ENCODE peak calls at places on chromosomes 12 and 14, in six cellular contexts. One of them, this sample, is unnamed.

GRCh38 chr14:104037903-104038302 is 47.6 kb upstream of the ASPG start:
- ATAC-seq in GM12878: no peak
- ATAC-seq in K562: no peak
- ATAC-seq in HepG2: no peak
- ATAC-seq in upper lobe of left lung: no peak
- ATAC-seq in A549: no peak
- ATAC-seq in this sample: no peak

GRCh38 chr12:94103986-94104385 is 44.4 kb upstream of the PLXNC1 start:
- ATAC-seq in GM12878: no peak
- ATAC-seq in HepG2: no peak
- ATAC-seq in A549: no peak
- ATAC-seq in K562: no peak
- ATAC-seq in upper lobe of left lung: no peak
- ATAC-seq in this sample: no peak

GRCh38 chr12:57461904-57462306 is 2.3 kb downstream of the GLI1 start:
- ATAC-seq in HepG2: no peak
- ATAC-seq in upper lobe of left lung: no peak
- ATAC-seq in A549: peak; percentile 12
- ATAC-seq in K562: no peak
- ATAC-seq in GM12878: no peak
- ATAC-seq in this sample: peak; percentile 3

GRCh38 chr14:56244138-56244789 is 126.1 kb downstream of the PELI2 start:
- ATAC-seq in upper lobe of left lung: no peak
- ATAC-seq in A549: peak; percentile 69
- ATAC-seq in GM12878: no peak
- ATAC-seq in K562: no peak
- ATAC-seq in HepG2: no peak
- ATAC-seq in this sample: no peak

GRCh38 chr12:66900616-66901015 is 221.7 kb upstream of the GRIP1 start:
- ATAC-seq in A549: no peak
- ATAC-seq in upper lobe of left lung: no peak
- ATAC-seq in K562: no peak
- ATAC-seq in GM12878: no peak
- ATAC-seq in HepG2: no peak
- ATAC-seq in this sample: no peak

GRCh38 chr14:55845963-55846851 is 266.2 kb downstream of the KTN1 start:
- ATAC-seq in GM12878: no peak
- ATAC-seq in HepG2: no peak
- ATAC-seq in upper lobe of left lung: no peak
- ATAC-seq in K562: peak; percentile 66
- ATAC-seq in A549: no peak
- ATAC-seq in this sample: no peak

GRCh38 chr14:52318829-52319604 is 4.9 kb downstream of the PTGER2 start:
- ATAC-seq in A549: no peak
- ATAC-seq in HepG2: no peak
- ATAC-seq in GM12878: no peak
- ATAC-seq in upper lobe of left lung: no peak
- ATAC-seq in K562: no peak
- ATAC-seq in this sample: no peak

GRCh38 chr12:102016472-102016871 is 45.3 kb downstream of the WASHC3 start:
- ATAC-seq in GM12878: no peak
- ATAC-seq in HepG2: no peak
- ATAC-seq in A549: no peak
- ATAC-seq in upper lobe of left lung: no peak
- ATAC-seq in K562: no peak
- ATAC-seq in this sample: no peak

GRCh38 chr14:93317200-93317599 is 15.6 kb downstream of the BTBD7 start:
- ATAC-seq in A549: peak; percentile 30
- ATAC-seq in K562: peak; percentile 55
- ATAC-seq in upper lobe of left lung: peak; percentile 51
- ATAC-seq in GM12878: no peak
- ATAC-seq in HepG2: peak; percentile 40
- ATAC-seq in this sample: no peak

GRCh38 chr12:110754101-110754793 is 11.6 kb upstream of the PPP1CC start:
- ATAC-seq in K562: no peak
- ATAC-seq in A549: no peak
- ATAC-seq in upper lobe of left lung: no peak
- ATAC-seq in HepG2: no peak
- ATAC-seq in GM12878: no peak
- ATAC-seq in this sample: peak; percentile 39

GRCh38 chr12:132600048-132601032 is 10.0 kb downstream of the LRCOL1 start:
- ATAC-seq in upper lobe of left lung: peak; percentile 56
- ATAC-seq in K562: peak; percentile 96
- ATAC-seq in GM12878: peak; percentile 88
- ATAC-seq in HepG2: peak; percentile 91
- ATAC-seq in A549: peak; percentile 84
- ATAC-seq in this sample: peak; percentile 75

GRCh38 chr12:92431146-92431545 is 271.6 kb upstream of the PLEKHG7 start:
- ATAC-seq in K562: peak; percentile 96
- ATAC-seq in upper lobe of left lung: no peak
- ATAC-seq in GM12878: peak; percentile 64
- ATAC-seq in HepG2: no peak
- ATAC-seq in A549: no peak
- ATAC-seq in this sample: no peak

GRCh38 chr14:31320922-31321779 is 99.2 kb downstream of the HEATR5A start:
- ATAC-seq in A549: no peak
- ATAC-seq in upper lobe of left lung: no peak
- ATAC-seq in HepG2: no peak
- ATAC-seq in K562: no peak
- ATAC-seq in GM12878: no peak
- ATAC-seq in this sample: peak; percentile 36

GRCh38 chr14:71452535-71452934 is 479.7 kb upstream of the RGS6 start:
- ATAC-seq in K562: no peak
- ATAC-seq in A549: no peak
- ATAC-seq in HepG2: no peak
- ATAC-seq in GM12878: peak; percentile 73
- ATAC-seq in upper lobe of left lung: no peak
- ATAC-seq in this sample: no peak

GRCh38 chr12:194276-194675 is 19.7 kb downstream of the SLC6A12 start:
- ATAC-seq in upper lobe of left lung: no peak
- ATAC-seq in GM12878: no peak
- ATAC-seq in K562: no peak
- ATAC-seq in A549: no peak
- ATAC-seq in HepG2: no peak
- ATAC-seq in this sample: no peak

GRCh38 chr12:1826401-1826800 is 6.0 kb downstream of the LRTM2 start:
- ATAC-seq in GM12878: no peak
- ATAC-seq in upper lobe of left lung: no peak
- ATAC-seq in K562: no peak
- ATAC-seq in A549: no peak
- ATAC-seq in HepG2: no peak
- ATAC-seq in this sample: no peak

GRCh38 chr12:50642035-50642451 is 121.9 kb upstream of the ATF1 start:
- ATAC-seq in HepG2: no peak
- ATAC-seq in upper lobe of left lung: no peak
- ATAC-seq in K562: peak; percentile 76
- ATAC-seq in GM12878: no peak
- ATAC-seq in A549: no peak
- ATAC-seq in this sample: no peak

GRCh38 chr14:73059326-73059725 is 992 bp downstream of the RBM25 start:
- ATAC-seq in A549: no peak
- ATAC-seq in upper lobe of left lung: no peak
- ATAC-seq in GM12878: no peak
- ATAC-seq in K562: no peak
- ATAC-seq in HepG2: no peak
- ATAC-seq in this sample: no peak

GRCh38 chr14:65910108-65910507 is 497.6 kb downstream of the FUT8 start:
- ATAC-seq in HepG2: no peak
- ATAC-seq in A549: peak; percentile 85
- ATAC-seq in K562: no peak
- ATAC-seq in upper lobe of left lung: no peak
- ATAC-seq in GM12878: no peak
- ATAC-seq in this sample: no peak

GRCh38 chr14:65901595-65901994 is 489.1 kb downstream of the FUT8 start:
- ATAC-seq in A549: no peak
- ATAC-seq in K562: no peak
- ATAC-seq in HepG2: no peak
- ATAC-seq in upper lobe of left lung: no peak
- ATAC-seq in GM12878: no peak
- ATAC-seq in this sample: no peak

GRCh38 chr14:65906948-65907347 is 494.4 kb downstream of the FUT8 start:
- ATAC-seq in HepG2: no peak
- ATAC-seq in K562: no peak
- ATAC-seq in A549: no peak
- ATAC-seq in GM12878: no peak
- ATAC-seq in upper lobe of left lung: no peak
- ATAC-seq in this sample: no peak

GRCh38 chr14:65904988-65905387 is 492.5 kb downstream of the FUT8 start:
- ATAC-seq in K562: no peak
- ATAC-seq in upper lobe of left lung: no peak
- ATAC-seq in A549: no peak
- ATAC-seq in GM12878: no peak
- ATAC-seq in HepG2: no peak
- ATAC-seq in this sample: no peak
- TF ChIP-seq EP300 in K562: no peak
- TF ChIP-seq EP300 in upper lobe of left lung: no peak
- TF ChIP-seq EP300 in A549: no peak
- TF ChIP-seq EP300 in GM12878: no peak
- TF ChIP-seq EP300 in HepG2: no peak
- TF ChIP-seq EP300 in this sample: no peak

DNA sequence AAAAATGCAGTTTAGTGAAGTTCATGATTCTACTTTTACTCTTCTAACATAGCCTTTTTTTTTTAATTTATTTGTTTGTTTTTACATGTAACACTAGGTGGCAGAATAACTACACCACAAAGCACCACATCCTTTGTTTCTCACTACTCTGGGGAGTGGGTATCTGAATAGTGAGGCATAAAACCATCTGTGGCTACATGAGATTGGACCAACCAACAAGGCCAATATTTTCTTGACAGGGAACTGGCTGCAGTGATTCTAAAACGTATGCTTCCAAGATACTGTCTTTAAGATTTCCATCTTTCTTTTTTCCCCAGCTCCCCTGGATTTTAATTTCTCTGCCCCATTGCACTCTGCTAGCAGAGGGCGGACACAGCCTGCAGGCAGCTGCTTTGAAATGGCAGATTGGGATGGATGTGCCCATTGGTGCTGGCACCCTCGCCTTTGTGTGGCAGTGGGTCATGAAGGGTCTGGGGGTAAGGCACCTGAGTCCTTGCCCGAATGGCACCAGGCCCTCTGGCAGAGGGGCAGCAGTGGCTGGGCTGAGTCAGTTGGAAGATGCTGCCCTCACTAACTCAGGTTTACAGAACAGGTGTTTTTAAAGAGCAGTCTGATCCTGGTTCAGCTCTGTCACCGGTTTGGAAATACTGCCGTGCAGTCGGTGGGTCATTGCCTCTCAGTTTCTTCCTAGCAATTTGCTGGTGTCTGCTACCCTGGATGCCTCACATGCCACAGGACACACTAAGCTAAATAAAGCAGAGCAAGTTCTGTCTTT is 429.1 kb downstream of the RAD51B start:
- ATAC-seq in K562: peak; percentile 56
- ATAC-seq in GM12878: peak; percentile 84
- ATAC-seq in HepG2: peak; percentile 61
- ATAC-seq in A549: peak; percentile 81
- ATAC-seq in upper lobe of left lung: peak; percentile 73
- ATAC-seq in this sample: peak; percentile 58
- TF ChIP-seq EP300 in K562: no peak
- TF ChIP-seq EP300 in GM12878: no peak
- TF ChIP-seq EP300 in HepG2: no peak
- TF ChIP-seq EP300 in A549: no peak
- TF ChIP-seq EP300 in upper lobe of left lung: no peak
- TF ChIP-seq EP300 in this sample: no peak

DNA sequence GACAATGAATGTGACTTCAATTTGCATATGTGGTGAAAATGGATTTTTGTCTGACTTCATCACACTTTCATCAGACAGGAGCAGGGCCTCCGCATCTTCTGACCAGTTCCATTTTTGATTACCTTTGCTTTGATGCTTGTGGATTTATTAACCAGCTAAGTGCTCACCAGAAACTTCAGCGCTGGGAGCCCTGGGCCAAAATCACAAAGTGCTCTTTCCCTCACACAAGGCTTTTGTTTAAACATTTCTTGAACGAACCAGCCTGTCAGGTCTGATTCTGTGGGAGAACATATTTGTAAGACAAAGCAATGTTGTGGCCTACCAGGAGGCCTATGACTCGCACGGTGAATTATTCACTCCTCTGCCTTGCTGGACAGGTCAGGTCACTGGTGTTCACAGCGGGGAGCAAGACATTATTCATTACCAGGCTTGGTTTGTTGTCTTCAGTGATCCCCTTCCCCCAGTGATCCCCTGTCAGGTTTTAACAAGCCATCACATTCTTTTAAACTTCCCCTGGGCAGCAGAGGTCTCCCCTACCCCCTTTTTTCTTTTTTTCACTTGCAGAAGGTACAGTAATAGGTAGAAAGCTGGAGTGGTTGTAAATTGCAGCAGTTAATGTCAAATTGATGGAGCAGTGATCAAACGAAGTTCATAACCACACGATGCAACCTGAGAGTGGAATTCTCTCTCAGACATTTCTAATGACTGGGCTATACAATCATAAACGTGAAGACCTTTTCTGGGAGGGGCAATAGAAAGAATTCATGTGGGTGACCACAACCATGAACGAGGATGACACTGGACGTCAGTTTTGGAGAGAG is 167.5 kb upstream of the PRICKLE1 start:
- ATAC-seq in GM12878: peak; percentile 84
- ATAC-seq in A549: peak; percentile 91
- ATAC-seq in K562: no peak
- ATAC-seq in HepG2: no peak
- ATAC-seq in upper lobe of left lung: no peak
- ATAC-seq in this sample: no peak
- TF ChIP-seq EP300 in GM12878: no peak
- TF ChIP-seq EP300 in A549: no peak
- TF ChIP-seq EP300 in K562: no peak
- TF ChIP-seq EP300 in HepG2: no peak
- TF ChIP-seq EP300 in upper lobe of left lung: no peak
- TF ChIP-seq EP300 in this sample: no peak

GRCh38 chr14:100864960-100865681 is 38.4 kb downstream of the RTL1 start:
- ATAC-seq in upper lobe of left lung: no peak
- ATAC-seq in K562: peak; percentile 71
- ATAC-seq in A549: no peak
- ATAC-seq in GM12878: no peak
- ATAC-seq in HepG2: no peak
- ATAC-seq in this sample: peak; percentile 58
- TF ChIP-seq EP300 in upper lobe of left lung: no peak
- TF ChIP-seq EP300 in K562: peak; percentile 50
- TF ChIP-seq EP300 in A549: no peak
- TF ChIP-seq EP300 in GM12878: no peak
- TF ChIP-seq EP300 in HepG2: no peak
- TF ChIP-seq EP300 in this sample: no peak

This sample was measured in gastroesophageal sphincter.